ENCODE peak calls at places on chromosomes 11 and 22, in five cellular contexts. T is H1, Q is GM12878, I is HCT116, B is HEK293T. N is an unnamed sample.

GRCh38 chr11:12409621-12410005 is 32.2 kb downstream of the PARVA start:
- DNase-seq in I (no peak), B (no peak), T (no peak), Q (no peak), N (no peak)

GRCh38 chr11:124961972-124962609 is 8.1 kb downstream of the CCDC15 start:
- DNase-seq in T (no peak), B (peak), Q (peak), I (peak), N (no peak)

GRCh38 chr11:23991140-23991539 is 505.7 kb upstream of the LUZP2 start:
- DNase-seq in B (no peak), T (no peak), I (no peak), Q (no peak), N (no peak)

GRCh38 chr11:130806746-130807145 is 109.5 kb downstream of the SNX19 start:
- DNase-seq in B (no peak), Q (peak), I (no peak), T (no peak), N (no peak)

GRCh38 chr11:56817661-56818060 is 69.2 kb upstream of the OR9G4 start:
- DNase-seq in T (no peak), B (no peak), I (no peak), Q (no peak), N (no peak)

GRCh38 chr11:70862093-70862492 is 390.3 kb downstream of the SHANK2 start:
- DNase-seq in T (no peak), I (no peak), B (no peak), Q (no peak), N (no peak)

GRCh38 chr22:21632931-21633330 is 371 bp downstream of the CCDC116 start:
- DNase-seq in Q (no peak), T (no peak), I (no peak), B (no peak), N (no peak)

GRCh38 chr22:49432211-49432905 is 395.3 kb downstream of the BRD1 start:
- DNase-seq in Q (no peak), I (no peak), T (no peak), B (no peak), N (no peak)

GRCh38 chr22:29306175-29306829 is at the start of gene GAS2L1:
- DNase-seq in Q (no peak), I (peak), T (peak), B (peak), N (peak)

GRCh38 chr11:128156486-128156885 is 430.9 kb downstream of the ETS1 start:
- DNase-seq in Q (no peak), T (no peak), I (no peak), B (no peak), N (no peak)
- TF ChIP-seq SP1 in Q (no peak), T (no peak), I (no peak), B (no peak), N (no peak)

GRCh38 chr22:27097481-27097880 is 440.1 kb downstream of the MIAT start:
- DNase-seq in I (no peak), T (no peak), Q (no peak), B (no peak), N (no peak)
- TF ChIP-seq SP1 in I (no peak), T (no peak), Q (no peak), B (no peak), N (no peak)

GRCh38 chr11:83033972-83034672 is 37.6 kb downstream of the RAB30 start:
- DNase-seq in T (no peak), I (no peak), Q (no peak), B (no peak), N (no peak)
- TF ChIP-seq SP1 in T (no peak), I (no peak), Q (no peak), B (no peak), N (no peak)

GRCh38 chr22:46871826-46872225 is 109.4 kb downstream of the TBC1D22A start:
- DNase-seq in B (no peak), T (no peak), I (no peak), Q (no peak), N (no peak)

GRCh38 chr22:46878549-46878948 is 116.1 kb downstream of the TBC1D22A start:
- DNase-seq in Q (no peak), T (no peak), I (no peak), B (peak), N (peak)

GRCh38 chr22:46875089-46875488 is 112.6 kb downstream of the TBC1D22A start:
- DNase-seq in B (no peak), Q (no peak), I (no peak), T (no peak), N (no peak)

GRCh38 chr22:46879083-46879482 is 116.6 kb downstream of the TBC1D22A start:
- DNase-seq in T (no peak), I (no peak), B (no peak), Q (no peak), N (no peak)

DNA sequence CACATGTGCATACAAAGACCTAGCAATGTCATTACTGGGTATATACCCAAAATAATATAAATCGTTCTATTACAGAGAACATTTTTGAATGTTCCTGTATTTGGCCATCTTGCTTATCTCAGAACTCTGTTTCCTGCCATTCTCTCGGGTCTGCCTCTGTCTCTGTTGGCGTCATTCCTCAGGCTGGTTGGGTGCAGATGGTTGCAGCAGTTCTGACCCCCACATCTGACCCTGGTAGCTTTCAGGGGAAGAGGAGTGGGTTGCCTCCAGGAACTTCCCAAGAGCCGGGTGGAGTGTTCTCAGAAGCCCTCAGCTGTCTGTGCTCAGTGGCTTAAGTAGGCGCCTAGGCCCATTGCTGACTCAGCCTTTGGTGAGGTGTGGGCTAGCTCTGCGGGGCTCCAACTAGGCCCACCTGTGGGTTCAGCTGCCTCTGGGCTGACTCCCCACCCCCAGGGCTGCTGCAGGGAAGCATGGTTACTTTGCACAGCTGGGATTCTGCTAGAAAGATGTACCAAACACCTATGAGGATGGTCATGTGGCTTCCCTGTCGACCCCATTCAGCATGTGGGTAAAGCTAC is 114.0 kb downstream of the TBC1D22A start:
- DNase-seq in Q (no peak), B (no peak), T (no peak), I (no peak), N (no peak)
- TF ChIP-seq SP1 in Q (no peak), B (no peak), T (no peak), I (no peak), N (no peak)

GRCh38 chr22:39546889-39547586 is 14.5 kb upstream of the RPS19BP1 start:
- DNase-seq in Q (no peak), I (no peak), B (no peak), T (no peak), N (no peak)

GRCh38 chr22:39546064-39546365 is 13.5 kb upstream of the RPS19BP1 start:
- DNase-seq in B (no peak), Q (no peak), I (no peak), T (no peak), N (no peak)

GRCh38 chr22:39545310-39546063 is 12.9 kb upstream of the RPS19BP1 start:
- DNase-seq in B (peak), Q (no peak), T (peak), I (no peak), N (peak)

GRCh38 chr22:39547587-39547947 is 15.0 kb upstream of the RPS19BP1 start:
- DNase-seq in Q (no peak), B (no peak), T (no peak), I (no peak), N (no peak)

GRCh38 chr22:39543095-39543494 is 10.5 kb upstream of the RPS19BP1 start:
- DNase-seq in B (peak), T (no peak), Q (no peak), I (no peak), N (peak)
- TF ChIP-seq SP1 in B (no peak), T (no peak), Q (no peak), I (no peak), N (no peak)

DNA sequence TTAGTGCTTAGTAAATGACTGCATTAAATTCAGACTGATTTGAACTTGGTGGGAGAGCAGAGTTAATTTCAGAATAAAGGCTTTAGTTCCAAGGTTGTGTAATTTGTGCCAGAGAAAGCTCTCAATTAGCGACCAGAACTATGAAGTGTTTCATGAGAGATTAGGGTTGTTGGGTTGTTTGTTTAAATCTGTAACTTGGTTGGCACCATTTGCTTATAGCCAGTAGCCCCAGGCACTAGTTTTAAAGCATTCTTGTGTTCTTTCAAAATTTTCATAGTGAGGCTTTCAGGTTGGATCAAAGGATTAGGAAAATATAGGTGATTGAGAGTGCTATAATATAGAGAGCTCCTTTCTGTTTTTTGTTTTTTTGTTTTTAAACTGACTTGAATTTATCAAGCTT is 25.6 kb downstream of the UVRAG start:
- DNase-seq in T (no peak), B (no peak), I (no peak), Q (no peak), N (no peak)
- TF ChIP-seq SP1 in T (no peak), B (no peak), I (no peak), Q (no peak), N (no peak)

DNA sequence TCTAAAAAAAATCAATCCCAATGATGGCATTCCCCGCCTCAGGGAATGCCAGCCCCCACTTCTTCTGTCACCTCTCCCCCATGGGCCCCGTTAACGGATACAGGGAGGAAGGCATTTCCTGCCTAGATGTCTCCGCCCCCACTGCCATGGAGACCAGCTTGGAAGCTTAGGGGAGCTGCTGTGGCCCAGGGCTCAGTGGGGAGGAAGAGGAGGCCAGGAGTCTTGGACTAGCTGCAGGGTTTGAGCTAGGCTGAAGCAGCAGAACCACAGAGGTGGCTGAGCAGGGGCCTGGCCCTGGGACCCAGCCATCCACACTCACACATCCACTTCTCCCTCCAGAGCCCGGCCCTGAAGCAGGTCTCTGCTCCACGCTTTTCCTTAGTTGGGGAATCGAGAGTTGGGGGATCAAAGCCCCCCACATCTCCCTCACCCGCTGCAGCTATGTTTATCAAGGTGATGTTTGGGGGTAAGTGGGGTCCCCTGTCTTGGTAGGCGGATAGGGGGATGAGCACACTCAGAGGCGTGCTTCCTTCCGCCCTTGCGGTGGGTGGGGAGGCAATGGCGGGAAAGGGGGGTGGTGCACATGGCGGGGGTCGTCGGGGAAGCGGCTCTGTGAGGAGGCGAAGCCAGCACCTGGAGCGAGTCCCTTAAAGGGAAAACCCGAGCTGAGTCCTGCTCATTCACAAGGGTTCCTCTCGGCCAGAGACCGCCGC is at the start of gene C22orf15:
- DNase-seq in I (no peak), Q (no peak), B (no peak), T (peak), N (peak)
- TF ChIP-seq SP1 in I (no peak), Q (no peak), B (no peak), T (no peak), N (no peak)

GRCh38 chr11:1559103-1559951 is 12.7 kb downstream of the DUSP8 start:
- DNase-seq in B (no peak), Q (no peak), I (no peak), T (peak), N (peak)
- TF ChIP-seq SP1 in B (no peak), Q (no peak), I (no peak), T (peak), N (peak)

DNA sequence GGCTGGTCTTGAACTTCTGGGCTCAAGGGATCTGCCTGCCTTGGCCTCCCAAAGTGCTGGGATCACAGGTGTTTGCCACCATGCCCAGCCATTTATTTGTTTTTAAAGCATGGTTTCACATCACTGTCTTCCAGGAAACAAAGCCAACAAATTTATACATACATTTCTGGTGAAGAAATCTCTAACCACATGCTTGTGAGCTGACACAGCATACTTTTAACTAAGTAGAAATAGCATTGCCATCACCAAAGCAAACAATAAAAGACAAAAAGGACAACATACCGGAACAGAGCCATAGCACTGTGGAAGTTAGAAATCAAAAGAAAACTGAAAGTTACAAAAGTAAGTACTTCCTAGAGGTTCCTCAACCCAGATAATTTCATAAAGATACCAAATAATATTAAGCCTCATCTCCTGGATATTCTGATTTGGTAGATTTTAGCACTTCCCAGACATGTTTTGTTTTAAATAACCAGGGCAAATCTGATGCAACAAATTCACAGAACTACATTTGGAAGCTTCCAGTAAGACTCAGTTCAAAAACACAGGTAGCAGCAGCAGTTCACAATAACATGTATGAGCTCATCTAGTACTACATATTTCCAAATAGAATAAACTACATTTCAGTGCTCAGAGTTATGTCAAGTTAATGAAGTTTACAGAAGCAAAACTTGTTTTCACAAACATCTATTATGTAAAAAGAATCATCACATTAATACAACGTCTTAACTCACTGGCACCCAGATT is 70.6 kb downstream of the RRAS2 start:
- DNase-seq in I (no peak), T (no peak), Q (no peak), B (no peak), N (no peak)
- TF ChIP-seq SP1 in I (no peak), T (no peak), Q (no peak), B (no peak), N (no peak)

DNA sequence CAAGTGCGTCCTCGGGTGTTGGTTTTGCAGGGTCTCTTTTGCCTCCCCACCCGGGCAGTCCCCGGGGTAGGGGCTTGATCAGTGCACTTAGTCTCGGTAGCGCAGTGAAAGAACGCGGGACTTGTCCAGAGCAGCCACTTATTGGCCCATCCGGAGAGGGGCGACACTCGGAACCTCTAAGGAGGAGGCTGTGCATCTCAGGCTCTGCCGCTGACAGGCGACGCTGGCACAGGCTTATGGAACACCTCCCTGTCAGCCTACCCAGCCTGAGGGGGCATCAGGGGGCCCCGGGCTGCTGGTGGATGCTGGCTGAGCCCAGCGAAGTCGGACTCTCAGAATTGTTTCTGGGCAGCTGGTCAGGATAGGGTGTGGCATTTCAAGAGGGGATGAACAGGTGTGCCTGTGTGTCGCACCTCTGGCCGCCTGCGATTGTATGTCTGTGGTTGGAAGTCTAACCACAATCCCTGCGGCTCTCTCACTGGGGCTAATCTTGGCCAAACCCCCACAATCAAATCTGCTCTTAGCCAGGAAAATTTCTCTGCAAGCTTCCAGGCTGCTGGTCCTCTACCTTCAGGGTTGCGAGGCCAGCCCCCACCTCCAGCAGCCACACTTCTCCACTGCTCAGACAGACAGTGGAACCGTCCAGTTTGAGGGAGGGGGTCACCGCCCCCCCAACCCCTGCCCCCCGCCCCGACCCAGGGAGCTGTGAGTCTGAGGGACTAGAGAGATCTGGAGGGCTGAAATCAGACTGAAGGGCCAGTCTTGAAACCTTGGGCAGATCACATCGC is 814 bp downstream of the ATG16L2 start:
- DNase-seq in I (peak), B (peak), T (no peak), Q (no peak), N (peak)
- TF ChIP-seq SP1 in I (no peak), B (no peak), T (no peak), Q (no peak), N (no peak)

N was measured in WTC11.